ENCODE peak calls at places on chromosome X, in ten cellular contexts. R, D, O, A, V, M, G, Q, W and I are unnamed samples.
A peak's percentile ranks its signal among the peaks of the same experiment; 100 is the strongest.

GRCh38 chrX:154097003-154097596 is 417 bp downstream of the MECP2 start:
- DNase-seq in R (peak; percentile 63), D (peak; percentile 82), O (peak; percentile 72), A (peak; percentile 91), V (peak; percentile 74), M (peak; percentile 60), G (peak; percentile 52), Q (peak; percentile 68), W (peak; percentile 51), I (peak; percentile 67)

GRCh38 chrX:49286136-49286535 is 16.5 kb downstream of the PPP1R3F start:
- DNase-seq in R (no peak), D (no peak), O (no peak), A (no peak), V (no peak), M (no peak), G (no peak), Q (no peak), W (no peak), I (no peak)

GRCh38 chrX:155086202-155086840 is 15.0 kb downstream of the BRCC3 start:
- DNase-seq in R (peak; percentile 31), D (no peak), O (no peak), A (peak; percentile 50), V (no peak), M (peak; percentile 36), G (peak; percentile 42), Q (peak; percentile 31), W (peak; percentile 12), I (peak; percentile 53)

GRCh38 chrX:24676403-24677024 is 17.2 kb upstream of the POLA1 start:
- DNase-seq in R (peak; percentile 1), D (no peak), O (no peak), A (peak; percentile 38), V (peak; percentile 6), M (no peak), G (no peak), Q (no peak), W (no peak), I (no peak)

GRCh38 chrX:2486476-2487133 is 14.2 kb downstream of the DHRSX start:
- DNase-seq in R (no peak), D (no peak), O (no peak), A (no peak), V (no peak), M (no peak), G (no peak), Q (no peak), W (no peak), I (no peak)

GRCh38 chrX:136159615-136160025 is 12.3 kb downstream of the FHL1 start:
- DNase-seq in R (no peak), D (no peak), O (no peak), A (no peak), V (no peak), M (no peak), G (no peak), Q (no peak), W (no peak), I (no peak)

GRCh38 chrX:27057883-27058282 is 405.3 kb downstream of the PPP4R3C start:
- DNase-seq in R (no peak), D (no peak), O (no peak), A (no peak), V (no peak), M (no peak), G (no peak), Q (no peak), W (no peak), I (no peak)

GRCh38 chrX:118117069-118117405 is 427 bp upstream of the KLHL13 start:
- DNase-seq in R (no peak), D (no peak), O (no peak), A (no peak), V (no peak), M (no peak), G (no peak), Q (peak; percentile 0), W (no peak), I (no peak)

GRCh38 chrX:57900961-57901360 is 9.3 kb downstream of the ZXDA start:
- DNase-seq in R (no peak), D (peak; percentile 58), O (no peak), A (no peak), V (no peak), M (no peak), G (peak; percentile 29), Q (peak; percentile 41), W (peak; percentile 21), I (no peak)

GRCh38 chrX:35919536-35920309 is at the start of gene CFAP47:
- DNase-seq in R (no peak), D (peak; percentile 32), O (no peak), A (peak; percentile 25), V (peak; percentile 7), M (no peak), G (peak; percentile 37), Q (no peak), W (no peak), I (no peak)

GRCh38 chrX:38052096-38052495 is 45.7 kb downstream of the SYTL5 start:
- DNase-seq in R (no peak), D (no peak), O (no peak), A (no peak), V (no peak), M (no peak), G (peak; percentile 85), Q (peak; percentile 70), W (peak; percentile 92), I (no peak)

GRCh38 chrX:5388087-5388486 is 840.6 kb downstream of the NLGN4X start:
- DNase-seq in R (no peak), D (no peak), O (no peak), A (no peak), V (no peak), M (no peak), G (no peak), Q (no peak), W (no peak), I (no peak)

GRCh38 chrX:85112270-85112669 is 108.6 kb downstream of the APOOL start:
- DNase-seq in R (no peak), D (no peak), O (no peak), A (no peak), V (no peak), M (no peak), G (no peak), Q (no peak), W (no peak), I (no peak)

GRCh38 chrX:119758682-119759332 is 419 bp downstream of the SOWAHD start:
- DNase-seq in R (peak; percentile 21), D (no peak), O (no peak), A (peak; percentile 67), V (peak; percentile 4), M (no peak), G (no peak), Q (no peak), W (no peak), I (peak; percentile 32)

GRCh38 chrX:11703855-11704254 is 38.1 kb upstream of the ARHGAP6 start:
- DNase-seq in R (no peak), D (no peak), O (no peak), A (no peak), V (no peak), M (no peak), G (no peak), Q (no peak), W (no peak), I (no peak)

GRCh38 chrX:100924370-100924769 is 4.3 kb downstream of the XKRX start:
- DNase-seq in R (no peak), D (no peak), O (no peak), A (no peak), V (no peak), M (no peak), G (no peak), Q (no peak), W (no peak), I (no peak)

GRCh38 chrX:38811515-38812239 is 10.4 kb downstream of the MID1IP1 start:
- DNase-seq in R (no peak), D (no peak), O (no peak), A (no peak), V (no peak), M (no peak), G (no peak), Q (peak; percentile 23), W (no peak), I (no peak)

GRCh38 chrX:13791559-13791958 is 25.3 kb downstream of the GPM6B start:
- DNase-seq in R (no peak), D (peak; percentile 80), O (no peak), A (no peak), V (peak; percentile 15), M (no peak), G (no peak), Q (no peak), W (no peak), I (no peak)

GRCh38 chrX:44400588-44400987 is 57.1 kb upstream of the EFHC2 start:
- DNase-seq in R (no peak), D (no peak), O (peak; percentile 24), A (no peak), V (no peak), M (no peak), G (peak; percentile 62), Q (peak; percentile 90), W (peak; percentile 96), I (no peak)

GRCh38 chrX:74446876-74447275 is 25.6 kb downstream of the SLC16A2 start:
- DNase-seq in R (no peak), D (no peak), O (no peak), A (no peak), V (no peak), M (no peak), G (no peak), Q (no peak), W (no peak), I (no peak)

GRCh38 chrX:10620121-10620699 is at the start of gene MID1:
- DNase-seq in R (no peak), D (peak; percentile 52), O (peak; percentile 34), A (peak; percentile 78), V (peak; percentile 74), M (no peak), G (peak; percentile 73), Q (peak; percentile 76), W (peak; percentile 80), I (no peak)

GRCh38 chrX:74133156-74133796 is 170.7 kb upstream of the ZCCHC13 start:
- DNase-seq in R (no peak), D (peak; percentile 33), O (peak; percentile 77), A (peak; percentile 63), V (peak; percentile 56), M (peak; percentile 3), G (peak; percentile 35), Q (peak; percentile 48), W (peak; percentile 80), I (no peak)

GRCh38 chrX:137052641-137053235 is 18.9 kb upstream of the GPR101 start:
- DNase-seq in R (no peak), D (no peak), O (no peak), A (peak; percentile 35), V (peak; percentile 22), M (no peak), G (no peak), Q (no peak), W (no peak), I (peak; percentile 44)

GRCh38 chrX:25941559-25942250 is 196.4 kb upstream of the MAGEB18 start:
- DNase-seq in R (no peak), D (no peak), O (no peak), A (no peak), V (no peak), M (no peak), G (peak; percentile 73), Q (no peak), W (no peak), I (no peak)

GRCh38 chrX:21985332-21985777 is 44.8 kb downstream of the SMS start:
- DNase-seq in R (peak; percentile 58), D (peak; percentile 58), O (peak; percentile 84), A (peak; percentile 80), V (peak; percentile 76), M (peak; percentile 51), G (peak; percentile 83), Q (peak; percentile 69), W (peak; percentile 82), I (peak; percentile 61)